ENCODE peak calls at places on chromosomes 4 and X, in four cellular contexts. One of them, this sample, is unnamed.

GRCh38 chrX:97294016-97294415 is 410.3 kb downstream of the RPA4 start:
- DNase-seq in GM12892: no peak
- DNase-seq in HepG2: no peak
- DNase-seq in K562: no peak
- DNase-seq in this sample: no peak

GRCh38 chr4:114997596-114997995 is 115.8 kb downstream of the NDST4 start:
- DNase-seq in HepG2: no peak
- DNase-seq in GM12892: no peak
- DNase-seq in K562: no peak
- DNase-seq in this sample: no peak

GRCh38 chr4:88511236-88511635 is 12.3 kb downstream of the PYURF start:
- DNase-seq in GM12892: no peak
- DNase-seq in K562: no peak
- DNase-seq in HepG2: no peak
- DNase-seq in this sample: no peak

GRCh38 chrX:138885886-138886285 is 174.4 kb upstream of the FGF13 start:
- DNase-seq in K562: no peak
- DNase-seq in HepG2: no peak
- DNase-seq in GM12892: no peak
- DNase-seq in this sample: no peak

GRCh38 chr4:118775405-118775804 is 60.5 kb downstream of the SEC24D start:
- DNase-seq in K562: no peak
- DNase-seq in GM12892: no peak
- DNase-seq in HepG2: no peak
- DNase-seq in this sample: no peak

GRCh38 chrX:29858714-29859113 is 356.6 kb upstream of the MAGEB2 start:
- DNase-seq in HepG2: no peak
- DNase-seq in GM12892: no peak
- DNase-seq in K562: no peak
- DNase-seq in this sample: no peak

GRCh38 chrX:39670281-39670680 is 427.5 kb downstream of the BCOR start:
- DNase-seq in K562: no peak
- DNase-seq in HepG2: no peak
- DNase-seq in GM12892: no peak
- DNase-seq in this sample: no peak

GRCh38 chr4:151957163-151957562 is 196.4 kb upstream of the GATB start:
- DNase-seq in GM12892: no peak
- DNase-seq in HepG2: peak
- DNase-seq in K562: no peak
- DNase-seq in this sample: no peak

GRCh38 chr4:25863347-25863784 is 578 bp upstream of the SEL1L3 start:
- DNase-seq in GM12892: no peak
- DNase-seq in K562: no peak
- DNase-seq in HepG2: no peak
- DNase-seq in this sample: no peak

GRCh38 chr4:36854554-36854953 is 390.0 kb upstream of the NWD2 start:
- DNase-seq in HepG2: no peak
- DNase-seq in GM12892: no peak
- DNase-seq in K562: no peak
- DNase-seq in this sample: no peak

GRCh38 chrX:129833153-129834004 is 10.3 kb downstream of the ZDHHC9 start:
- DNase-seq in GM12892: no peak
- DNase-seq in K562: no peak
- DNase-seq in HepG2: no peak
- DNase-seq in this sample: no peak

GRCh38 chr4:185718578-185719492 is 93.2 kb downstream of the SORBS2 start:
- DNase-seq in HepG2: no peak
- DNase-seq in GM12892: no peak
- DNase-seq in K562: no peak
- DNase-seq in this sample: no peak

GRCh38 chr4:185713731-185714130 is 98.3 kb downstream of the SORBS2 start:
- DNase-seq in HepG2: peak
- DNase-seq in K562: no peak
- DNase-seq in GM12892: no peak
- DNase-seq in this sample: no peak

GRCh38 chr4:185716008-185716976 is 95.7 kb downstream of the SORBS2 start:
- DNase-seq in HepG2: no peak
- DNase-seq in GM12892: no peak
- DNase-seq in K562: no peak
- DNase-seq in this sample: no peak

GRCh38 chr4:185719493-185719843 is 92.5 kb downstream of the SORBS2 start:
- DNase-seq in HepG2: no peak
- DNase-seq in GM12892: no peak
- DNase-seq in K562: no peak
- DNase-seq in this sample: no peak

DNA sequence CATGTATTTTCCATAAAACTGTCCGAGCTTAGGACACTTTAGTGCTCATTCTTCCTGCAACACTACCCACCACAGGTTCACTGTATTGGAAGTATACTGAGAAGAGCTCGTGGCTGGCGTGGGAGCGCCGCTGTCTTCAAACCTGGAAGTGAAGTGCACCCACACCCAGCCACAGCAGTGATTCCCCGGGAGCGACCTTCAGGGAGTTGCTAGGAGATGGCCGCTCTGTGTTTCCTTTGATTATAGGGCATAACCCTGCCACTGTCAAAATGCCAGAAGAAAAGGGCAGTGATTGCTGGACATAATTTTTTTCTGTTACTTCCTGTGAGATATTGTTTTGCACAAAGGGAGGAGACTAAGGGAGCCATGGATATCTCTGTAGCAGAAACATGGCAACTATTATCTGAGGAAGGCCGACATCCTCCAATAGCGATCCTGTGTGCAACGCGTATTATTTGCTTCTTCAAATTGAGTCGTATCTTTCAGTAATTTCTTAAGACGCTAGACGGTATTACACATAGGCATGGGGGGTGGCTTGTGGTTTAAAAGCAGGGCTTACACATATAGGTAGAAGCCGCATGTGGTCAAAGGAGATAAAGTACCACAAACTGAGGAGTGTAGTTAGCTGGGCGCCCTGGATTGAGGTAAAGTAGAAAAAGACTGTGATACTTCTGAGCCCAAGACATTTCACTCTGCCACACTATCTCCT is 94.8 kb downstream of the SORBS2 start:
- DNase-seq in HepG2: no peak
- DNase-seq in K562: no peak
- DNase-seq in GM12892: no peak
- DNase-seq in this sample: no peak
- TF ChIP-seq POLR2AphosphoS5 in HepG2: no peak
- TF ChIP-seq POLR2AphosphoS5 in K562: no peak
- TF ChIP-seq POLR2AphosphoS5 in GM12892: no peak
- TF ChIP-seq POLR2AphosphoS5 in this sample: no peak

GRCh38 chrX:124217289-124218251 is 114.9 kb upstream of the TEX13D start:
- DNase-seq in GM12892: no peak
- DNase-seq in HepG2: peak
- DNase-seq in K562: no peak
- DNase-seq in this sample: no peak
- TF ChIP-seq TAF1 in GM12892: no peak
- TF ChIP-seq TAF1 in HepG2: no peak
- TF ChIP-seq TAF1 in K562: no peak
- TF ChIP-seq TAF1 in this sample: no peak

DNA sequence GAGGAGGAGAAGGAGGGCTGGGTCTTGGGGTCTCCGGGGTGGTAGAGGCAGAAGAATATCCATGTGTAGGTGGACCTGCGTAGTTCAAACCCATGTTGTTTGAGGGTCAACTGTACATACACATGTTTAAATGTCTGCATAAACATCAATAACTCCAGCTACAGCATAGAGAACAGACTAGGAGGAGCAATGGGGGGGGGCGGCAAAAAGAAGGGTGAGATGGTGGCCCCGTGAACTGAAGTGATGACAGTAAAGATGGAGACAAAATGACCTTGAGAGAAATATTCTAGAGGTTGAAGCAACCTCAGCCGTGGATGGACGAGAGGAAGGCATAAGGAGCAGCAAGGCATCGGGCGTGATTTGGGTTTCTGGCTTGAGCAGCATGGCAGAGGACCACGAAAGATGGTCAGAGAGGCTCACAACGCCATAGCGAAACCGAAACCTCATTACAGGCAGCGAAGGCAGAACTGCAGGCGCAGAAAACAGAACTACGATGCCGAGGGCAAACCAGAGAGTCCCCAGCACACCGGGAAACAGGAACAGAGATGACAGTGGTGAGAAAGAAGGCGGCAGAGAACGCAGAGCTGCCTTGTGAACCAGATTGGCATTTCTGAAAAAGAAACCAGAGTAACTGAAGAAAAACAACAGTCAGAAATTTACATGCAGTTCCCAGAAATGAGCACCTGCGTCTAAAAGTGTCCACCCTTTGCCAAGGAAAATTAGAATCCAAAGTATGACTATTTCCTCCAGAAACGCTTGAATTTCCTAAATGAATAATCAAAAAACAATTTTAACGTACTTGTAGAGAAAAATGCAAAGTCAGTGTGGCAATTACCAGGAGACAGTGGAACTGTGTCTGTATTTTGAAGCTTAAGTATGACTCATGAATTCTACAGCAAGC is 50.2 kb upstream of the ENPP6 start:
- DNase-seq in HepG2: peak
- DNase-seq in K562: peak
- DNase-seq in GM12892: no peak
- DNase-seq in this sample: no peak
- TF ChIP-seq POLR2A in HepG2: no peak
- TF ChIP-seq POLR2A in K562: peak
- TF ChIP-seq POLR2A in GM12892: peak
- TF ChIP-seq POLR2A in this sample: peak

GRCh38 chr4:10672379-10672778 is 12.2 kb downstream of the CLNK start:
- DNase-seq in K562: no peak
- DNase-seq in HepG2: no peak
- DNase-seq in GM12892: no peak
- DNase-seq in this sample: no peak

GRCh38 chr4:10671750-10672149 is 12.8 kb downstream of the CLNK start:
- DNase-seq in GM12892: no peak
- DNase-seq in HepG2: no peak
- DNase-seq in K562: no peak
- DNase-seq in this sample: no peak

GRCh38 chr4:10670346-10670745 is 14.2 kb downstream of the CLNK start:
- DNase-seq in K562: no peak
- DNase-seq in HepG2: no peak
- DNase-seq in GM12892: no peak
- DNase-seq in this sample: no peak

GRCh38 chr4:10677796-10678497 is 6.6 kb downstream of the CLNK start:
- DNase-seq in GM12892: no peak
- DNase-seq in HepG2: no peak
- DNase-seq in K562: no peak
- DNase-seq in this sample: no peak

GRCh38 chr4:10673817-10674369 is 10.7 kb downstream of the CLNK start:
- DNase-seq in HepG2: no peak
- DNase-seq in GM12892: no peak
- DNase-seq in K562: no peak
- DNase-seq in this sample: no peak
- TF ChIP-seq POLR2AphosphoS5 in HepG2: no peak
- TF ChIP-seq POLR2AphosphoS5 in GM12892: no peak
- TF ChIP-seq POLR2AphosphoS5 in K562: no peak
- TF ChIP-seq POLR2AphosphoS5 in this sample: no peak

GRCh38 chr4:177267911-177268310 is 41.8 kb upstream of the NEIL3 start:
- DNase-seq in HepG2: no peak
- DNase-seq in GM12892: no peak
- DNase-seq in K562: no peak
- DNase-seq in this sample: no peak
- TF ChIP-seq TAF1 in HepG2: no peak
- TF ChIP-seq TAF1 in GM12892: no peak
- TF ChIP-seq TAF1 in K562: no peak
- TF ChIP-seq TAF1 in this sample: no peak

GRCh38 chr4:85778809-85779124 is 303.8 kb downstream of the ARHGAP24 start:
- DNase-seq in GM12892: no peak
- DNase-seq in K562: no peak
- DNase-seq in HepG2: no peak
- DNase-seq in this sample: no peak
- TF ChIP-seq POLR2A in GM12892: no peak
- TF ChIP-seq POLR2A in K562: no peak
- TF ChIP-seq POLR2A in HepG2: no peak
- TF ChIP-seq POLR2A in this sample: no peak

GRCh38 chr4:153933851-153934688 is 145.2 kb upstream of the SFRP2 start:
- DNase-seq in K562: no peak
- DNase-seq in HepG2: no peak
- DNase-seq in GM12892: no peak
- DNase-seq in this sample: no peak
- TF ChIP-seq POLR2AphosphoS5 in K562: no peak
- TF ChIP-seq POLR2AphosphoS5 in HepG2: no peak
- TF ChIP-seq POLR2AphosphoS5 in GM12892: no peak
- TF ChIP-seq POLR2AphosphoS5 in this sample: no peak

GRCh38 chr4:84503495-84504437 is 4.7 kb upstream of the NKX6-1 start:
- DNase-seq in K562: peak
- DNase-seq in GM12892: no peak
- DNase-seq in HepG2: peak
- DNase-seq in this sample: no peak
- TF ChIP-seq TAF1 in K562: no peak
- TF ChIP-seq TAF1 in GM12892: no peak
- TF ChIP-seq TAF1 in HepG2: no peak
- TF ChIP-seq TAF1 in this sample: no peak

GRCh38 chr4:78322032-78322431 is 229.5 kb upstream of the ANXA3 start:
- DNase-seq in HepG2: no peak
- DNase-seq in K562: no peak
- DNase-seq in GM12892: no peak
- DNase-seq in this sample: no peak

GRCh38 chr4:78323439-78323838 is 228.1 kb upstream of the ANXA3 start:
- DNase-seq in HepG2: no peak
- DNase-seq in GM12892: no peak
- DNase-seq in K562: no peak
- DNase-seq in this sample: no peak

GRCh38 chr4:78325244-78326187 is 226.1 kb upstream of the ANXA3 start:
- DNase-seq in HepG2: no peak
- DNase-seq in GM12892: no peak
- DNase-seq in K562: no peak
- DNase-seq in this sample: no peak

GRCh38 chr4:78320353-78320935 is 231.1 kb upstream of the ANXA3 start:
- DNase-seq in HepG2: peak
- DNase-seq in GM12892: no peak
- DNase-seq in K562: no peak
- DNase-seq in this sample: no peak

GRCh38 chr4:78324625-78325024 is 226.9 kb upstream of the ANXA3 start:
- DNase-seq in GM12892: no peak
- DNase-seq in K562: no peak
- DNase-seq in HepG2: no peak
- DNase-seq in this sample: no peak
- TF ChIP-seq POLR2A in GM12892: no peak
- TF ChIP-seq POLR2A in K562: no peak
- TF ChIP-seq POLR2A in HepG2: no peak
- TF ChIP-seq POLR2A in this sample: no peak

This sample was measured in GM12891.